ENCODE peak calls at places on chromosomes 3 and 15, in nine cellular contexts. One of them, this sample, is unnamed.
A peak's percentile ranks its signal among the peaks of the same experiment; 100 is the strongest.

GRCh38 chr3:5565026-5565425 is 377.5 kb downstream of the EDEM1 start:
- DNase-seq in NCI-H1092 treated with DMSO at 0.1 percent for 48 hours: no peak
- DNase-seq in pancreas: no peak
- DNase-seq in uterus: no peak
- DNase-seq in COR-L47: no peak
- DNase-seq in KBM-7: no peak
- DNase-seq in stimulated activated CD8-positive, alpha-beta memory T cell treated with anti-CD3 and anti-CD28 coated beads, Interleukin-7, amount 100 ng/mL, for 1 hour: no peak
- DNase-seq in SK-MEL-5: no peak
- DNase-seq in H1: no peak
- DNase-seq in this sample: no peak

GRCh38 chr3:114154321-114154821 is 24.5 kb downstream of the DRD3 start:
- DNase-seq in uterus: no peak
- DNase-seq in SK-MEL-5: no peak
- DNase-seq in KBM-7: no peak
- DNase-seq in NCI-H1092 treated with DMSO at 0.1 percent for 48 hours: peak; percentile 56
- DNase-seq in pancreas: no peak
- DNase-seq in COR-L47: no peak
- DNase-seq in stimulated activated CD8-positive, alpha-beta memory T cell treated with anti-CD3 and anti-CD28 coated beads, Interleukin-7, amount 100 ng/mL, for 1 hour: no peak
- DNase-seq in H1: peak; percentile 62
- DNase-seq in this sample: no peak

GRCh38 chr3:13039286-13039896 is 33.8 kb downstream of the IQSEC1 start:
- DNase-seq in KBM-7: no peak
- DNase-seq in stimulated activated CD8-positive, alpha-beta memory T cell treated with anti-CD3 and anti-CD28 coated beads, Interleukin-7, amount 100 ng/mL, for 1 hour: no peak
- DNase-seq in uterus: no peak
- DNase-seq in H1: no peak
- DNase-seq in pancreas: no peak
- DNase-seq in NCI-H1092 treated with DMSO at 0.1 percent for 48 hours: peak; percentile 53
- DNase-seq in COR-L47: peak; percentile 71
- DNase-seq in SK-MEL-5: no peak
- DNase-seq in this sample: no peak

GRCh38 chr3:54836876-54837275 is 91.0 kb downstream of the LRTM1 start:
- DNase-seq in H1: no peak
- DNase-seq in COR-L47: no peak
- DNase-seq in uterus: no peak
- DNase-seq in NCI-H1092 treated with DMSO at 0.1 percent for 48 hours: peak; percentile 4
- DNase-seq in SK-MEL-5: no peak
- DNase-seq in pancreas: no peak
- DNase-seq in stimulated activated CD8-positive, alpha-beta memory T cell treated with anti-CD3 and anti-CD28 coated beads, Interleukin-7, amount 100 ng/mL, for 1 hour: no peak
- DNase-seq in KBM-7: no peak
- DNase-seq in this sample: no peak

GRCh38 chr3:29416514-29416913 is 135.6 kb downstream of the RBMS3 start:
- DNase-seq in SK-MEL-5: no peak
- DNase-seq in stimulated activated CD8-positive, alpha-beta memory T cell treated with anti-CD3 and anti-CD28 coated beads, Interleukin-7, amount 100 ng/mL, for 1 hour: no peak
- DNase-seq in pancreas: no peak
- DNase-seq in COR-L47: no peak
- DNase-seq in NCI-H1092 treated with DMSO at 0.1 percent for 48 hours: no peak
- DNase-seq in H1: no peak
- DNase-seq in KBM-7: no peak
- DNase-seq in uterus: no peak
- DNase-seq in this sample: no peak

GRCh38 chr3:69379661-69380060 is 6.2 kb downstream of the FRMD4B start:
- DNase-seq in KBM-7: no peak
- DNase-seq in NCI-H1092 treated with DMSO at 0.1 percent for 48 hours: no peak
- DNase-seq in H1: no peak
- DNase-seq in SK-MEL-5: no peak
- DNase-seq in uterus: no peak
- DNase-seq in COR-L47: no peak
- DNase-seq in pancreas: no peak
- DNase-seq in stimulated activated CD8-positive, alpha-beta memory T cell treated with anti-CD3 and anti-CD28 coated beads, Interleukin-7, amount 100 ng/mL, for 1 hour: no peak
- DNase-seq in this sample: no peak

GRCh38 chr15:40844543-40844981 is 714 bp downstream of the SPINT1 start:
- DNase-seq in KBM-7: peak; percentile 67
- DNase-seq in COR-L47: peak; percentile 8
- DNase-seq in SK-MEL-5: no peak
- DNase-seq in uterus: no peak
- DNase-seq in NCI-H1092 treated with DMSO at 0.1 percent for 48 hours: no peak
- DNase-seq in stimulated activated CD8-positive, alpha-beta memory T cell treated with anti-CD3 and anti-CD28 coated beads, Interleukin-7, amount 100 ng/mL, for 1 hour: no peak
- DNase-seq in H1: no peak
- DNase-seq in pancreas: peak; percentile 83
- DNase-seq in this sample: no peak

GRCh38 chr3:52897130-52898109 is at the start of gene STIMATE:
- DNase-seq in KBM-7: peak; percentile 79
- DNase-seq in H1: peak; percentile 91
- DNase-seq in pancreas: peak; percentile 95
- DNase-seq in NCI-H1092 treated with DMSO at 0.1 percent for 48 hours: peak; percentile 65
- DNase-seq in stimulated activated CD8-positive, alpha-beta memory T cell treated with anti-CD3 and anti-CD28 coated beads, Interleukin-7, amount 100 ng/mL, for 1 hour: peak; percentile 68
- DNase-seq in SK-MEL-5: peak; percentile 80
- DNase-seq in uterus: peak; percentile 86
- DNase-seq in COR-L47: peak; percentile 45
- DNase-seq in this sample: peak; percentile 85

GRCh38 chr3:46411271-46411670 is 4.2 kb downstream of the CCRL2 start:
- DNase-seq in stimulated activated CD8-positive, alpha-beta memory T cell treated with anti-CD3 and anti-CD28 coated beads, Interleukin-7, amount 100 ng/mL, for 1 hour: no peak
- DNase-seq in SK-MEL-5: no peak
- DNase-seq in uterus: no peak
- DNase-seq in H1: no peak
- DNase-seq in pancreas: no peak
- DNase-seq in KBM-7: no peak
- DNase-seq in NCI-H1092 treated with DMSO at 0.1 percent for 48 hours: no peak
- DNase-seq in COR-L47: no peak
- DNase-seq in this sample: no peak

GRCh38 chr3:170724599-170724998 is 138.7 kb upstream of the SLC7A14 start:
- DNase-seq in COR-L47: no peak
- DNase-seq in KBM-7: no peak
- DNase-seq in stimulated activated CD8-positive, alpha-beta memory T cell treated with anti-CD3 and anti-CD28 coated beads, Interleukin-7, amount 100 ng/mL, for 1 hour: no peak
- DNase-seq in uterus: peak; percentile 45
- DNase-seq in H1: no peak
- DNase-seq in NCI-H1092 treated with DMSO at 0.1 percent for 48 hours: no peak
- DNase-seq in SK-MEL-5: no peak
- DNase-seq in pancreas: no peak
- DNase-seq in this sample: peak; percentile 44

GRCh38 chr3:191133359-191133758 is 65.7 kb upstream of the OSTN start:
- DNase-seq in uterus: no peak
- DNase-seq in KBM-7: no peak
- DNase-seq in H1: no peak
- DNase-seq in pancreas: no peak
- DNase-seq in COR-L47: no peak
- DNase-seq in NCI-H1092 treated with DMSO at 0.1 percent for 48 hours: no peak
- DNase-seq in SK-MEL-5: no peak
- DNase-seq in stimulated activated CD8-positive, alpha-beta memory T cell treated with anti-CD3 and anti-CD28 coated beads, Interleukin-7, amount 100 ng/mL, for 1 hour: no peak
- DNase-seq in this sample: no peak

GRCh38 chr3:123790254-123791072 is 93.7 kb downstream of the MYLK start:
- DNase-seq in uterus: no peak
- DNase-seq in NCI-H1092 treated with DMSO at 0.1 percent for 48 hours: no peak
- DNase-seq in H1: no peak
- DNase-seq in pancreas: no peak
- DNase-seq in KBM-7: no peak
- DNase-seq in SK-MEL-5: no peak
- DNase-seq in stimulated activated CD8-positive, alpha-beta memory T cell treated with anti-CD3 and anti-CD28 coated beads, Interleukin-7, amount 100 ng/mL, for 1 hour: no peak
- DNase-seq in COR-L47: no peak
- DNase-seq in this sample: no peak

GRCh38 chr3:159785276-159785675 is 203.4 kb upstream of the IL12A start:
- DNase-seq in uterus: no peak
- DNase-seq in stimulated activated CD8-positive, alpha-beta memory T cell treated with anti-CD3 and anti-CD28 coated beads, Interleukin-7, amount 100 ng/mL, for 1 hour: no peak
- DNase-seq in NCI-H1092 treated with DMSO at 0.1 percent for 48 hours: no peak
- DNase-seq in COR-L47: no peak
- DNase-seq in pancreas: no peak
- DNase-seq in SK-MEL-5: no peak
- DNase-seq in KBM-7: no peak
- DNase-seq in H1: no peak
- DNase-seq in this sample: no peak

GRCh38 chr3:65398953-65399352 is 639.8 kb downstream of the MAGI1 start:
- DNase-seq in uterus: no peak
- DNase-seq in COR-L47: no peak
- DNase-seq in stimulated activated CD8-positive, alpha-beta memory T cell treated with anti-CD3 and anti-CD28 coated beads, Interleukin-7, amount 100 ng/mL, for 1 hour: no peak
- DNase-seq in KBM-7: no peak
- DNase-seq in NCI-H1092 treated with DMSO at 0.1 percent for 48 hours: no peak
- DNase-seq in H1: no peak
- DNase-seq in pancreas: no peak
- DNase-seq in SK-MEL-5: no peak
- DNase-seq in this sample: no peak

GRCh38 chr3:20575153-20575552 is 389.1 kb upstream of the SGO1 start:
- DNase-seq in H1: no peak
- DNase-seq in uterus: no peak
- DNase-seq in KBM-7: no peak
- DNase-seq in SK-MEL-5: no peak
- DNase-seq in COR-L47: no peak
- DNase-seq in stimulated activated CD8-positive, alpha-beta memory T cell treated with anti-CD3 and anti-CD28 coated beads, Interleukin-7, amount 100 ng/mL, for 1 hour: no peak
- DNase-seq in NCI-H1092 treated with DMSO at 0.1 percent for 48 hours: no peak
- DNase-seq in pancreas: no peak
- DNase-seq in this sample: no peak

GRCh38 chr3:74415731-74416130 is 198.7 kb downstream of the CNTN3 start:
- DNase-seq in H1: peak; percentile 45
- DNase-seq in SK-MEL-5: no peak
- DNase-seq in pancreas: no peak
- DNase-seq in KBM-7: no peak
- DNase-seq in COR-L47: no peak
- DNase-seq in uterus: no peak
- DNase-seq in stimulated activated CD8-positive, alpha-beta memory T cell treated with anti-CD3 and anti-CD28 coated beads, Interleukin-7, amount 100 ng/mL, for 1 hour: no peak
- DNase-seq in NCI-H1092 treated with DMSO at 0.1 percent for 48 hours: no peak
- DNase-seq in this sample: no peak

GRCh38 chr3:123505820-123506219 is 56.9 kb upstream of the ADCY5 start:
- DNase-seq in COR-L47: no peak
- DNase-seq in NCI-H1092 treated with DMSO at 0.1 percent for 48 hours: no peak
- DNase-seq in SK-MEL-5: no peak
- DNase-seq in uterus: no peak
- DNase-seq in stimulated activated CD8-positive, alpha-beta memory T cell treated with anti-CD3 and anti-CD28 coated beads, Interleukin-7, amount 100 ng/mL, for 1 hour: no peak
- DNase-seq in pancreas: no peak
- DNase-seq in H1: no peak
- DNase-seq in KBM-7: no peak
- DNase-seq in this sample: no peak

GRCh38 chr3:67090472-67090871 is 92.4 kb downstream of the KBTBD8 start:
- DNase-seq in uterus: no peak
- DNase-seq in stimulated activated CD8-positive, alpha-beta memory T cell treated with anti-CD3 and anti-CD28 coated beads, Interleukin-7, amount 100 ng/mL, for 1 hour: no peak
- DNase-seq in NCI-H1092 treated with DMSO at 0.1 percent for 48 hours: no peak
- DNase-seq in COR-L47: no peak
- DNase-seq in pancreas: no peak
- DNase-seq in KBM-7: no peak
- DNase-seq in H1: no peak
- DNase-seq in SK-MEL-5: no peak
- DNase-seq in this sample: no peak

GRCh38 chr3:197003461-197004385 is 25.9 kb downstream of the MELTF start:
- DNase-seq in uterus: no peak
- DNase-seq in pancreas: peak; percentile 76
- DNase-seq in COR-L47: peak; percentile 57
- DNase-seq in stimulated activated CD8-positive, alpha-beta memory T cell treated with anti-CD3 and anti-CD28 coated beads, Interleukin-7, amount 100 ng/mL, for 1 hour: no peak
- DNase-seq in H1: no peak
- DNase-seq in SK-MEL-5: no peak
- DNase-seq in NCI-H1092 treated with DMSO at 0.1 percent for 48 hours: peak; percentile 27
- DNase-seq in KBM-7: peak; percentile 35
- DNase-seq in this sample: peak; percentile 26

GRCh38 chr15:75732809-75733451 is 20.3 kb upstream of the CSPG4 start:
- DNase-seq in SK-MEL-5: peak; percentile 76
- DNase-seq in COR-L47: peak; percentile 50
- DNase-seq in stimulated activated CD8-positive, alpha-beta memory T cell treated with anti-CD3 and anti-CD28 coated beads, Interleukin-7, amount 100 ng/mL, for 1 hour: peak; percentile 21
- DNase-seq in pancreas: peak; percentile 81
- DNase-seq in NCI-H1092 treated with DMSO at 0.1 percent for 48 hours: peak; percentile 45
- DNase-seq in KBM-7: peak; percentile 81
- DNase-seq in uterus: peak; percentile 85
- DNase-seq in H1: peak; percentile 96
- DNase-seq in this sample: peak; percentile 83

GRCh38 chr15:88166330-88166993 is 90.1 kb downstream of the NTRK3 start:
- DNase-seq in pancreas: no peak
- DNase-seq in KBM-7: peak; percentile 39
- DNase-seq in stimulated activated CD8-positive, alpha-beta memory T cell treated with anti-CD3 and anti-CD28 coated beads, Interleukin-7, amount 100 ng/mL, for 1 hour: no peak
- DNase-seq in H1: peak; percentile 78
- DNase-seq in NCI-H1092 treated with DMSO at 0.1 percent for 48 hours: peak; percentile 53
- DNase-seq in COR-L47: no peak
- DNase-seq in uterus: no peak
- DNase-seq in SK-MEL-5: peak; percentile 2
- DNase-seq in this sample: no peak

GRCh38 chr15:38068600-38068999 is 134.2 kb downstream of the TMCO5A start:
- DNase-seq in pancreas: no peak
- DNase-seq in NCI-H1092 treated with DMSO at 0.1 percent for 48 hours: no peak
- DNase-seq in KBM-7: no peak
- DNase-seq in H1: no peak
- DNase-seq in SK-MEL-5: peak; percentile 21
- DNase-seq in COR-L47: no peak
- DNase-seq in stimulated activated CD8-positive, alpha-beta memory T cell treated with anti-CD3 and anti-CD28 coated beads, Interleukin-7, amount 100 ng/mL, for 1 hour: no peak
- DNase-seq in uterus: no peak
- DNase-seq in this sample: no peak

GRCh38 chr3:89072671-89073070 is 34.8 kb upstream of the EPHA3 start:
- DNase-seq in NCI-H1092 treated with DMSO at 0.1 percent for 48 hours: no peak
- DNase-seq in KBM-7: no peak
- DNase-seq in stimulated activated CD8-positive, alpha-beta memory T cell treated with anti-CD3 and anti-CD28 coated beads, Interleukin-7, amount 100 ng/mL, for 1 hour: no peak
- DNase-seq in uterus: no peak
- DNase-seq in pancreas: no peak
- DNase-seq in COR-L47: no peak
- DNase-seq in SK-MEL-5: no peak
- DNase-seq in H1: no peak
- DNase-seq in this sample: no peak

GRCh38 chr3:35727179-35727578 is 87.9 kb downstream of the ARPP21 start:
- DNase-seq in KBM-7: no peak
- DNase-seq in uterus: no peak
- DNase-seq in SK-MEL-5: no peak
- DNase-seq in pancreas: no peak
- DNase-seq in H1: no peak
- DNase-seq in stimulated activated CD8-positive, alpha-beta memory T cell treated with anti-CD3 and anti-CD28 coated beads, Interleukin-7, amount 100 ng/mL, for 1 hour: no peak
- DNase-seq in COR-L47: no peak
- DNase-seq in NCI-H1092 treated with DMSO at 0.1 percent for 48 hours: no peak
- DNase-seq in this sample: no peak

GRCh38 chr3:59850352-59850870 is 800.6 kb upstream of the CFAP20DC start:
- DNase-seq in NCI-H1092 treated with DMSO at 0.1 percent for 48 hours: no peak
- DNase-seq in uterus: no peak
- DNase-seq in H1: no peak
- DNase-seq in pancreas: no peak
- DNase-seq in KBM-7: no peak
- DNase-seq in stimulated activated CD8-positive, alpha-beta memory T cell treated with anti-CD3 and anti-CD28 coated beads, Interleukin-7, amount 100 ng/mL, for 1 hour: no peak
- DNase-seq in SK-MEL-5: no peak
- DNase-seq in COR-L47: no peak
- DNase-seq in this sample: no peak

GRCh38 chr3:72887723-72888545 is at the start of gene GXYLT2:
- DNase-seq in SK-MEL-5: peak; percentile 71
- DNase-seq in pancreas: peak; percentile 80
- DNase-seq in KBM-7: peak; percentile 83
- DNase-seq in H1: peak; percentile 80
- DNase-seq in stimulated activated CD8-positive, alpha-beta memory T cell treated with anti-CD3 and anti-CD28 coated beads, Interleukin-7, amount 100 ng/mL, for 1 hour: no peak
- DNase-seq in NCI-H1092 treated with DMSO at 0.1 percent for 48 hours: peak; percentile 79
- DNase-seq in COR-L47: peak; percentile 31
- DNase-seq in uterus: peak; percentile 68
- DNase-seq in this sample: peak; percentile 81

GRCh38 chr3:58621086-58621830 is 44.1 kb upstream of the FAM107A start:
- DNase-seq in NCI-H1092 treated with DMSO at 0.1 percent for 48 hours: no peak
- DNase-seq in uterus: no peak
- DNase-seq in SK-MEL-5: no peak
- DNase-seq in KBM-7: no peak
- DNase-seq in stimulated activated CD8-positive, alpha-beta memory T cell treated with anti-CD3 and anti-CD28 coated beads, Interleukin-7, amount 100 ng/mL, for 1 hour: no peak
- DNase-seq in H1: no peak
- DNase-seq in pancreas: no peak
- DNase-seq in COR-L47: no peak
- DNase-seq in this sample: no peak

GRCh38 chr15:94229591-94230365 is 1.6 kb upstream of the MCTP2 start:
- DNase-seq in KBM-7: peak; percentile 62
- DNase-seq in uterus: no peak
- DNase-seq in SK-MEL-5: no peak
- DNase-seq in stimulated activated CD8-positive, alpha-beta memory T cell treated with anti-CD3 and anti-CD28 coated beads, Interleukin-7, amount 100 ng/mL, for 1 hour: no peak
- DNase-seq in pancreas: no peak
- DNase-seq in COR-L47: no peak
- DNase-seq in H1: no peak
- DNase-seq in NCI-H1092 treated with DMSO at 0.1 percent for 48 hours: no peak
- DNase-seq in this sample: no peak

GRCh38 chr3:94336076-94336741 is 273.3 kb downstream of the NSUN3 start:
- DNase-seq in COR-L47: peak; percentile 15
- DNase-seq in SK-MEL-5: peak; percentile 76
- DNase-seq in stimulated activated CD8-positive, alpha-beta memory T cell treated with anti-CD3 and anti-CD28 coated beads, Interleukin-7, amount 100 ng/mL, for 1 hour: no peak
- DNase-seq in NCI-H1092 treated with DMSO at 0.1 percent for 48 hours: peak; percentile 2
- DNase-seq in pancreas: no peak
- DNase-seq in uterus: no peak
- DNase-seq in H1: no peak
- DNase-seq in KBM-7: peak; percentile 18
- DNase-seq in this sample: no peak

GRCh38 chr3:195139091-195139875 is 131.7 kb downstream of the XXYLT1 start:
- DNase-seq in COR-L47: no peak
- DNase-seq in SK-MEL-5: no peak
- DNase-seq in KBM-7: no peak
- DNase-seq in stimulated activated CD8-positive, alpha-beta memory T cell treated with anti-CD3 and anti-CD28 coated beads, Interleukin-7, amount 100 ng/mL, for 1 hour: no peak
- DNase-seq in NCI-H1092 treated with DMSO at 0.1 percent for 48 hours: no peak
- DNase-seq in uterus: no peak
- DNase-seq in H1: no peak
- DNase-seq in pancreas: no peak
- DNase-seq in this sample: no peak